ENCODE peak calls at places on chromosomes 13 and 19, in six cellular contexts. Y is AG04450; S is H9; B is breast epithelium; F is CD8-positive, alpha-beta T cell; V is lung. X is an unnamed sample.

GRCh38 chr13:84812789-84813188 is 930.5 kb upstream of the SLITRK1 start:
- DNase-seq in Y (no peak), F (no peak), V (no peak), S (no peak), B (no peak), X (no peak)

GRCh38 chr19:16358456-16358855 is 33.8 kb downstream of the KLF2 start:
- DNase-seq in F (no peak), V (no peak), B (no peak), Y (no peak), S (no peak), X (no peak)

GRCh38 chr19:45899919-45900589 is 2.4 kb downstream of the MYPOP start:
- DNase-seq in V (no peak), S (no peak), B (no peak), Y (no peak), F (no peak), X (no peak)

GRCh38 chr19:3899531-3900294 is 19.2 kb downstream of the ATCAY start:
- DNase-seq in Y (no peak), V (no peak), F (no peak), B (no peak), S (no peak), X (no peak)

GRCh38 chr19:51020988-51021651 is 1.6 kb upstream of the KLK10 start:
- DNase-seq in Y (peak), B (no peak), V (no peak), F (no peak), S (no peak), X (no peak)

GRCh38 chr13:105177265-105177900 is 1358.1 kb downstream of the EFNB2 start:
- DNase-seq in Y (no peak), F (no peak), S (no peak), B (no peak), V (no peak), X (no peak)

GRCh38 chr13:78659450-78660110 is 625 bp upstream of the OBI1 start:
- DNase-seq in B (no peak), F (no peak), Y (no peak), S (no peak), V (no peak), X (no peak)

GRCh38 chr13:44734204-44734707 is 158.1 kb upstream of the TSC22D1 start:
- DNase-seq in S (no peak), F (no peak), Y (peak), B (peak), V (peak), X (no peak)

GRCh38 chr13:38824342-38824741 is 137.5 kb downstream of the FREM2 start:
- DNase-seq in B (no peak), Y (no peak), S (peak), F (no peak), V (no peak), X (no peak)

GRCh38 chr19:28687296-28687695 is 525.7 kb downstream of the UQCRFS1 start:
- DNase-seq in V (no peak), F (no peak), Y (no peak), S (no peak), B (no peak), X (no peak)

GRCh38 chr13:85509512-85509911 is 289.7 kb downstream of the SLITRK6 start:
- DNase-seq in Y (no peak), B (no peak), S (no peak), V (no peak), F (no peak), X (no peak)

GRCh38 chr19:35310331-35310730 is 18.4 kb downstream of the MAG start:
- DNase-seq in Y (no peak), V (no peak), B (no peak), F (no peak), S (no peak), X (no peak)

GRCh38 chr19:36547001-36547732 is 19.1 kb upstream of the ZNF260 start:
- DNase-seq in V (no peak), Y (no peak), F (no peak), B (no peak), S (no peak), X (no peak)

GRCh38 chr19:33683881-33684549 is 62.3 kb downstream of the CHST8 start:
- DNase-seq in B (peak), Y (peak), V (no peak), S (peak), F (no peak), X (no peak)

GRCh38 chr19:58098682-58098998 is 609 bp upstream of the ZSCAN18 start:
- DNase-seq in F (no peak), V (no peak), Y (no peak), B (no peak), S (no peak), X (no peak)

GRCh38 chr19:4692275-4693077 is 22.3 kb upstream of the MYDGF start:
- DNase-seq in Y (no peak), S (no peak), F (no peak), V (no peak), B (no peak), X (no peak)

GRCh38 chr13:87999791-88000190 is 328.6 kb downstream of the SLITRK5 start:
- DNase-seq in B (no peak), V (no peak), S (no peak), Y (no peak), F (no peak), X (no peak)

GRCh38 chr19:48287748-48288147 is 17.9 kb downstream of the ZNF114 start:
- DNase-seq in S (no peak), V (no peak), F (no peak), Y (no peak), B (no peak), X (no peak)

GRCh38 chr19:48295458-48295857 is 25.6 kb downstream of the ZNF114 start:
- DNase-seq in B (no peak), Y (no peak), S (no peak), V (no peak), F (no peak), X (no peak)

GRCh38 chr19:48292798-48293197 is 22.9 kb downstream of the ZNF114 start:
- DNase-seq in Y (no peak), S (no peak), V (no peak), F (no peak), B (no peak), X (no peak)

GRCh38 chr19:48290923-48291700 is 21.2 kb downstream of the ZNF114 start:
- DNase-seq in F (peak), Y (no peak), B (peak), V (peak), S (peak), X (peak)

DNA sequence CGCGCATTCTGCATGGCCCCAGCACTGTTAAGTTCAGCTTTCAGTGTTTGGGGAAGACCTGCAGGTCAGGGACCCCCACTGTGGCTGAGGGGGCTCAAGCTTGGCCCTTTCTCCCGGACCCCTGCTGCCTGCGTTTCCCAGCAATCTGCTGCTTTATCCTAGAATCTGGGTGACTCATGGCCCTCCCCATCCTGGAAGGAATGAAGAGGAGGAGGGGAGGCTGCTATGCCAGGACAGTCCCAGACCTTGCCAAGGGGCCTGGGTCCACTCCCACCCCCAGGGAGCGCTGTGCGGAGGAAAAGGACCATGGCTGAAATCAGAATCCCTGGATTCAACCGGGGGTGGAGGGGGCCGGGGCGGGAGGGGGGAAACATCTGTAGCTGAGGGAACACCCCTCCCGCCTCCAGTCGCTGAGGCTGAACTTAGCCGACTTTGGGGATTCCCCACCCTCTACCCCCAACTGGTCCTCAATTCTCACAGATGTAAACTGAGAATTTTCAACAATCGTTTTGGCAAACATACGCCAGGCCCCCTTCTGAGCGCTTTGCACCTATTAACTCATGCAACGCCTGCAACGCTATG is 20.6 kb downstream of the ZNF114 start:
- DNase-seq in V (no peak), Y (no peak), F (no peak), S (peak), B (no peak), X (no peak)
- TF ChIP-seq CTCF in V (no peak), Y (peak), F (no peak), S (peak), B (no peak), X (peak)

GRCh38 chr13:20057963-20058362 is 99.4 kb downstream of the ZMYM2 start:
- DNase-seq in Y (no peak), F (no peak), S (no peak), B (no peak), V (no peak), X (no peak)
- TF ChIP-seq CTCF in Y (peak), F (no peak), S (peak), B (no peak), V (no peak), X (peak)

DNA sequence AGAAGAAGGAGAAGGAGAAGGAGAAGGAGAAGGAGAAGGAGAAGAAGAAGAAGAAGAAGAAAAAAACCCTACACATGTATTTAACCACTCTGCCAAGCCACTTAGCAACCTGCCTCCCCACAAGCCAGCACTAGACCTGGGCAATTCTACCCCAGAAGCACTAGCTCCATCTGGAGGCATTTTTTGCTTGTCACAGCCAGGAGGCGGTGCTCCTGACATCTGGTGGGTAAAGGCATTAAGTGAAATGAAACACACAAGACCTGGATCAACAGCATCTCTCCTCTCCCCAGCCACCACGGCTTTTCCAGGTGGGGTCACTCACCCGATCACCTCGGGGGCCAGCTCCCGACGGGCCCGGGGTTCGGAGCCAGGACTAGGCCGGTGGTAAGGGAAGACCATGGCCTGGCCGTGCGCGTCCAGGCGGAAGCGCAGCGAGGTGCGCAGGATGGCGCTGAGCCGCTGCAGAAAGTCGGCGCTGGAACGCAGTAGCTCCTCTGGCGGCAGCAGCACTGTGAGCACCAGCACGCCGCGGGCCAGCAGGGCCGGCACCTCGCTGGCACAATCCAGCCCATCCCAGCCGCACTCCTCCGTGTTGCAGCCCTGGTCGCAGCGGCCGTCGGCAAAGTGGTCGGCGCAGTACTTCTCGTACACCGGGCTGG is 26.9 kb downstream of the NOTCH3 start:
- DNase-seq in B (no peak), F (no peak), V (no peak), S (no peak), Y (no peak), X (no peak)
- TF ChIP-seq CTCF in B (no peak), F (no peak), V (no peak), S (peak), Y (peak), X (peak)

DNA sequence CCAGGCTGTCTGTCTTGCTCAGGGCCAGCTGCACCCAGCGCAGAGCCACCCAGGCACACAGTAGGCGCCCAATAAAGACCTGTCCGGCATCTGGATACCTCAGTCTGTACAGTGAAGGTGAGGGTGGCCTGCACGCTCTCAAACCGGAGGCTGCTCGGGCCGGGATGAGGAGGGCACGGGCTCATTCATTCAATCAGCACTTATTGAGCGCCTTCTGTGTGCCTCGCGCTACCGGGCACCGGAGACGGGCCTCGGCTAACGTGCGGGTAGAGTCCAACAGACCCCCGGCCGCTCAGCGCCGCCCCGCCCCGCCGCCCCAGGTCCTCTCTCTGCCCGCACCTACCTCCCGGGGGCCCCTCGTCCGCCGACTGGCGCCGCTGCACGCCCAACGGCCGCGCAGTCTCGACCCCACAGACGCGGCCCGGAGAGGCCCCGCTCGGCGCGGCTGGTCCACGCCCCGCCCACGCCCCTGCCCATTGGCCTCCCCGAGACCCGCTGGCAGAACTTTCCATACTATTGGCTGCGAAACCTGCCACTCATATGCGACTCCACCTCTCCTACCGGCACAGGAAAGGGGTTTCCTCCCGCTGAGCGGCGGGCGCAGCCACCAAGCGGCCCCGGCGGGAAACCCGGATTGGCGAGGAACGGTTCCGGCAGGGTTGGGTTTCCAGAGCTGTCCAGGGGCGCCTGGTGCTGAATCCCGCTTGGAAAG is at the start of gene SLC39A3:
- DNase-seq in Y (peak), V (peak), S (peak), B (peak), F (peak), X (peak)
- TF ChIP-seq CTCF in Y (peak), V (peak), S (peak), B (peak), F (no peak), X (peak)

GRCh38 chr13:24744247-24744646 is 19.7 kb upstream of the RNF17 start:
- DNase-seq in B (no peak), S (no peak), V (no peak), F (no peak), Y (no peak), X (peak)

GRCh38 chr13:24745861-24746617 is 17.9 kb upstream of the RNF17 start:
- DNase-seq in V (no peak), Y (no peak), F (no peak), B (no peak), S (no peak), X (peak)

GRCh38 chr13:24745516-24745860 is 18.5 kb upstream of the RNF17 start:
- DNase-seq in V (no peak), B (no peak), Y (no peak), S (no peak), F (no peak), X (peak)

GRCh38 chr13:24747248-24748151 is 16.5 kb upstream of the RNF17 start:
- DNase-seq in Y (no peak), V (no peak), B (no peak), S (peak), F (no peak), X (peak)

GRCh38 chr13:24746618-24747247 is 17.2 kb upstream of the RNF17 start:
- DNase-seq in Y (no peak), S (peak), V (no peak), F (no peak), B (no peak), X (peak)
- TF ChIP-seq CTCF in Y (no peak), S (peak), V (no peak), F (no peak), B (no peak), X (no peak)

GRCh38 chr13:98065468-98065867 is 77.4 kb upstream of the FARP1 start:
- DNase-seq in S (no peak), V (no peak), Y (no peak), F (no peak), B (no peak), X (no peak)
- TF ChIP-seq CTCF in S (no peak), V (no peak), Y (no peak), F (no peak), B (no peak), X (no peak)